ENCODE peak calls at places on chromosomes 11 and 22, in eight cellular contexts. One of them, this sample, is unnamed.

GRCh38 chr22:36293606-36294292 is 40.8 kb downstream of the APOL1 start:
- DNase-seq in GM23338: no peak
- DNase-seq in GM12878: no peak
- DNase-seq in K562: no peak
- DNase-seq in HL-60: no peak
- DNase-seq in HCT116: no peak
- DNase-seq in SK-N-SH: no peak
- DNase-seq in HepG2: no peak
- DNase-seq in this sample: no peak

GRCh38 chr11:88103337-88104206 is 71.7 kb downstream of the RAB38 start:
- DNase-seq in GM23338: peak
- DNase-seq in GM12878: peak
- DNase-seq in K562: peak
- DNase-seq in HL-60: peak
- DNase-seq in HCT116: peak
- DNase-seq in SK-N-SH: peak
- DNase-seq in HepG2: peak
- DNase-seq in this sample: peak

GRCh38 chr22:48858121-48858520 is 969.6 kb downstream of the BRD1 start:
- DNase-seq in GM23338: no peak
- DNase-seq in GM12878: no peak
- DNase-seq in K562: no peak
- DNase-seq in HL-60: no peak
- DNase-seq in HCT116: no peak
- DNase-seq in SK-N-SH: no peak
- DNase-seq in HepG2: no peak
- DNase-seq in this sample: no peak

GRCh38 chr11:116107229-116107628 is 603.0 kb upstream of the CADM1 start:
- DNase-seq in GM23338: peak
- DNase-seq in GM12878: no peak
- DNase-seq in K562: no peak
- DNase-seq in HL-60: no peak
- DNase-seq in HCT116: no peak
- DNase-seq in SK-N-SH: no peak
- DNase-seq in HepG2: no peak
- DNase-seq in this sample: no peak

GRCh38 chr22:37199103-37199838 is 11.2 kb upstream of the C1QTNF6 start:
- DNase-seq in GM23338: peak
- DNase-seq in GM12878: peak
- DNase-seq in K562: peak
- DNase-seq in HL-60: peak
- DNase-seq in HCT116: peak
- DNase-seq in SK-N-SH: peak
- DNase-seq in HepG2: peak
- DNase-seq in this sample: peak

GRCh38 chr22:46653596-46653995 is 33.4 kb downstream of the GRAMD4 start:
- DNase-seq in GM23338: no peak
- DNase-seq in GM12878: peak
- DNase-seq in K562: no peak
- DNase-seq in HL-60: no peak
- DNase-seq in HCT116: no peak
- DNase-seq in SK-N-SH: no peak
- DNase-seq in HepG2: no peak
- DNase-seq in this sample: no peak

GRCh38 chr11:94183886-94184264 is 55.2 kb downstream of the PANX1 start:
- DNase-seq in GM23338: peak
- DNase-seq in GM12878: peak
- DNase-seq in K562: peak
- DNase-seq in HL-60: no peak
- DNase-seq in HCT116: peak
- DNase-seq in SK-N-SH: peak
- DNase-seq in HepG2: peak
- DNase-seq in this sample: peak

GRCh38 chr11:113957016-113957415 is 17.9 kb upstream of the HTR3A start:
- DNase-seq in GM23338: no peak
- DNase-seq in GM12878: no peak
- DNase-seq in K562: no peak
- DNase-seq in HL-60: no peak
- DNase-seq in HCT116: no peak
- DNase-seq in SK-N-SH: no peak
- DNase-seq in HepG2: no peak
- DNase-seq in this sample: no peak

DNA sequence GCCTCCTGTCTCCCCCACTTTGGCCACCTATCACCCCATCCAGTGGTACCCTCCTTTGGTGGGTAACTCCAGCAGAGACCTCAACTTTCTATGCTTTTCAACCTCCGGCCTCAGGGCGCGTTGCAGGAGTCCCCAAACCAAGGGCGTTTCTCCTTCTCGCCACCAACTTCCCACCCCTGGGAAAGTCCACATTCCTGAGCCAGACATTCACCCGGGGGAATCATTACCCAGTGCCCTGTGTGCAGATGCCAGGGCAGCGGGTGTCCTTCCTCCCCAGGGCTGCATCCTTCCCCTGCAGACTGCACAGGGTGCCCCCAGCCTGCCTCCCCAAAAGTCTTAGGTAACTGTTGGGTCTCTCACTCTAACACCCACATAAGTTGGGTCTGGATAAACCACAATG is 26.4 kb downstream of the MYEOV start:
- DNase-seq in GM23338: no peak
- DNase-seq in GM12878: no peak
- DNase-seq in K562: no peak
- DNase-seq in HL-60: no peak
- DNase-seq in HCT116: no peak
- DNase-seq in SK-N-SH: no peak
- DNase-seq in HepG2: no peak
- DNase-seq in this sample: no peak
- TF ChIP-seq POLR2AphosphoS5 in GM23338: no peak
- TF ChIP-seq POLR2AphosphoS5 in GM12878: no peak
- TF ChIP-seq POLR2AphosphoS5 in K562: no peak
- TF ChIP-seq POLR2AphosphoS5 in HL-60: no peak
- TF ChIP-seq POLR2AphosphoS5 in HCT116: no peak
- TF ChIP-seq POLR2AphosphoS5 in SK-N-SH: no peak
- TF ChIP-seq POLR2AphosphoS5 in HepG2: no peak
- TF ChIP-seq POLR2AphosphoS5 in this sample: no peak

DNA sequence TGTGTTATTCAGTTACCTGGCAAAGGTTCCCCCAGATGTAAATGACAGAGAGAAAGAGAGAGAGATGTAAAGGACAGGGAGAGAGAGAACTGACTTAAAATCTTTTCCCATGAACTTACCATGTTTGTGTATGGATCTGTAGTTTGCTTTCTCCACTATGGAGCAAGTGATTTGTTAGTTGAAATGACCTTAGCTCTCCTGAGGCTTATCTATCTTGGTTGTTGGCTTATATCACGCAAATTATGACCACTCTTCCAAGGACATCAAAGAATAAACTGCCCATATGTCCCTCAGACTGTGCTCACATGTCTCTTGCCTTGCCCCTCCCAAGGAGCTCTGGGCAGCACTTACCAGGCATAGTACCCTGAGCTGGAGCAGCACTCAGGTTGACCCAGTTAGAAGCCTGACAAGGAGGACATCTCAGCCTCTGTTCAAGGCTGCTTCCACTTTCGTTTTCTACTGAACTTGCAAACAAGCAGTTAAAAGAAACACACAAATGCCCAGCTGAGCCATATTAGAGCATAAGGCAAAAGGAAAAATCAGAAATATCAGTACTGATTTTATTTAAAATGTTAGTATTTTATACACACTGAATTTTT is 95.2 kb upstream of the RCN1 start:
- DNase-seq in GM23338: no peak
- DNase-seq in GM12878: peak
- DNase-seq in K562: no peak
- DNase-seq in HL-60: no peak
- DNase-seq in HCT116: no peak
- DNase-seq in SK-N-SH: no peak
- DNase-seq in HepG2: no peak
- DNase-seq in this sample: no peak
- H3K4me3 ChIP-seq in GM23338: no peak
- H3K4me3 ChIP-seq in GM12878: no peak
- H3K4me3 ChIP-seq in K562: no peak
- H3K4me3 ChIP-seq in HL-60: no peak
- H3K4me3 ChIP-seq in HCT116: no peak
- H3K4me3 ChIP-seq in SK-N-SH: peak
- H3K4me3 ChIP-seq in HepG2: no peak
- H3K4me3 ChIP-seq in this sample: peak

GRCh38 chr11:86167499-86168161 is 76.9 kb upstream of the EED start:
- DNase-seq in GM23338: no peak
- DNase-seq in GM12878: no peak
- DNase-seq in K562: no peak
- DNase-seq in HL-60: no peak
- DNase-seq in HCT116: no peak
- DNase-seq in SK-N-SH: no peak
- DNase-seq in HepG2: no peak
- DNase-seq in this sample: no peak
- TF ChIP-seq REST in GM23338: no peak
- TF ChIP-seq REST in GM12878: no peak
- TF ChIP-seq REST in K562: no peak
- TF ChIP-seq REST in HL-60: no peak
- TF ChIP-seq REST in HCT116: no peak
- TF ChIP-seq REST in SK-N-SH: no peak
- TF ChIP-seq REST in HepG2: no peak
- TF ChIP-seq REST in this sample: no peak

DNA sequence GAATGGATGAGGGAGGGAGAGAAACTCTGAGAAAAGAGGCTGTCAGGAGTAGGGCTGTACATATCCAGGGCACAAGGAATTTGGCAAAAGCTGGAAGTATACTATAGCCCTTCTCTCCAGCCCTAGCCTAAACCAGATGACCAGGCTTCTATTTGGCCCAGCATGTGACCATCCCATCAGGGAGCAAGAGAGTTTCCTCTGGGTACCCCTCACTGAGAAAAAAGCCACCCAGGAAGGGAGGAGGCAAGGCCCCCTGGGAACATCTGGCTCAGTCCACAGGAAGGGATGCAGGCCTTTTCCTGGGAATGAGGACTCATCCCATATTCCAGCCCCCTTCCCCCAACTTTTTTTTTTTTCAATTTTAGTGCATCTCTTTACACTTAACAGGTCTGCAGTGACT is 8.3 kb downstream of the CD44 start:
- DNase-seq in GM23338: no peak
- DNase-seq in GM12878: no peak
- DNase-seq in K562: no peak
- DNase-seq in HL-60: no peak
- DNase-seq in HCT116: no peak
- DNase-seq in SK-N-SH: no peak
- DNase-seq in HepG2: no peak
- DNase-seq in this sample: no peak
- TF ChIP-seq POLR2AphosphoS5 in GM23338: no peak
- TF ChIP-seq POLR2AphosphoS5 in GM12878: no peak
- TF ChIP-seq POLR2AphosphoS5 in K562: no peak
- TF ChIP-seq POLR2AphosphoS5 in HL-60: no peak
- TF ChIP-seq POLR2AphosphoS5 in HCT116: no peak
- TF ChIP-seq POLR2AphosphoS5 in SK-N-SH: no peak
- TF ChIP-seq POLR2AphosphoS5 in HepG2: no peak
- TF ChIP-seq POLR2AphosphoS5 in this sample: no peak

DNA sequence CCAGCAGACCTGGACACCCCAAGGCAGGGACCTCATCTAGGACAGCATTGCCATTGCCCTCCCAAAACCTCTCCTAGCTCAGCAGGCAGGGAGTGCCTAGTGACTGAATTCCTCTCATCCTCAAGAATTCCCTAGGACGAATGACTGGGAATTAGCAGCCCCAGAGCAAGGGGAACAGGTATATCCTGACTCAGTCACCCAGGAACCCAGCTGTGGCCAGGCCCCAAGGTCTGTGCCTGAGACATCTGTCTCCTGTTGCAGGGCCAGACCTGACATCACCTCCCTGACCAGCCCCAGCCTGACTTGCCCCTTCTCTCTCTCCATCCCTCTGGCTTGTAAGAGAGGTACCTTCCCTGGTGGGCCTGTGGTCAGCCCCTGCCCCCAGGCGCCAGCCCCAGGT is 39.0 kb upstream of the SUSD2 start:
- DNase-seq in GM23338: no peak
- DNase-seq in GM12878: no peak
- DNase-seq in K562: no peak
- DNase-seq in HL-60: no peak
- DNase-seq in HCT116: no peak
- DNase-seq in SK-N-SH: no peak
- DNase-seq in HepG2: no peak
- DNase-seq in this sample: no peak
- H3K4me3 ChIP-seq in GM23338: no peak
- H3K4me3 ChIP-seq in GM12878: no peak
- H3K4me3 ChIP-seq in K562: no peak
- H3K4me3 ChIP-seq in HL-60: no peak
- H3K4me3 ChIP-seq in HCT116: no peak
- H3K4me3 ChIP-seq in SK-N-SH: no peak
- H3K4me3 ChIP-seq in HepG2: no peak
- H3K4me3 ChIP-seq in this sample: no peak

GRCh38 chr11:128716231-128716630 is 22.4 kb downstream of the FLI1 start:
- DNase-seq in GM23338: no peak
- DNase-seq in GM12878: no peak
- DNase-seq in K562: no peak
- DNase-seq in HL-60: no peak
- DNase-seq in HCT116: no peak
- DNase-seq in SK-N-SH: no peak
- DNase-seq in HepG2: no peak
- DNase-seq in this sample: no peak

GRCh38 chr11:128717581-128717980 is 23.7 kb downstream of the FLI1 start:
- DNase-seq in GM23338: no peak
- DNase-seq in GM12878: no peak
- DNase-seq in K562: no peak
- DNase-seq in HL-60: no peak
- DNase-seq in HCT116: no peak
- DNase-seq in SK-N-SH: no peak
- DNase-seq in HepG2: no peak
- DNase-seq in this sample: no peak

GRCh38 chr11:128718064-128718463 is 24.2 kb downstream of the FLI1 start:
- DNase-seq in GM23338: peak
- DNase-seq in GM12878: no peak
- DNase-seq in K562: no peak
- DNase-seq in HL-60: no peak
- DNase-seq in HCT116: no peak
- DNase-seq in SK-N-SH: no peak
- DNase-seq in HepG2: no peak
- DNase-seq in this sample: no peak

GRCh38 chr11:128715691-128716153 is 21.9 kb downstream of the FLI1 start:
- DNase-seq in GM23338: no peak
- DNase-seq in GM12878: no peak
- DNase-seq in K562: no peak
- DNase-seq in HL-60: no peak
- DNase-seq in HCT116: no peak
- DNase-seq in SK-N-SH: no peak
- DNase-seq in HepG2: no peak
- DNase-seq in this sample: no peak

DNA sequence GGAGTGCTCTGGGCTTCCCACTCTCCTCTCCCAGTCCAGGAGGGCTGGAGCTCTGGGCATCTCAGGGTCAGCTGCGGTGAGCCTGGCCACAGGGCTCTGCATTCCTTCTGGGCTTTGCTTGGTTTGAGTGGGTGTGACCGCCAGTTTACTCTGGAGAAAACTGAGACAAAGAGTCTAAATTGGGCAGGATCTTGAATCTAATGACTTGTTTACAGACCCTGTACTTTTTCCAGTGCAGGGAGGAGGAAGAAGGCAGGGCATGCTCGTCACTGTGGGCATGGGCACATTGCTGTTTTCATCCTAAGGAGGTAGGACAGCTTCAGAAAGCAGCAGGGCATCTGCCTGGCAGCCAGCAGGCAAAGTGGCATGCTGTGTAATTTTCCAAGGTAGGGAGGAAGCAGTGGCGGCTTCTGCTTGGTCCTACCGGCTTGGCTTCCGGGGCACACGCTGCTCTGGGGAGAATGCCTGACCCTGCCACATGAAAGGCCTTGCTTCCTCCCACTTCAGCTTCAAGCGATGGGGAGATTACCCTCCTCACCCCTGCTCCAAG is 22.9 kb downstream of the FLI1 start:
- DNase-seq in GM23338: peak
- DNase-seq in GM12878: no peak
- DNase-seq in K562: no peak
- DNase-seq in HL-60: no peak
- DNase-seq in HCT116: no peak
- DNase-seq in SK-N-SH: no peak
- DNase-seq in HepG2: no peak
- DNase-seq in this sample: no peak
- TF ChIP-seq REST in GM23338: no peak
- TF ChIP-seq REST in GM12878: no peak
- TF ChIP-seq REST in K562: no peak
- TF ChIP-seq REST in HL-60: no peak
- TF ChIP-seq REST in HCT116: no peak
- TF ChIP-seq REST in SK-N-SH: no peak
- TF ChIP-seq REST in HepG2: no peak
- TF ChIP-seq REST in this sample: no peak

This sample was measured in Panc1.